ENCODE peak calls at places on chromosomes 2 and 18, in five cellular contexts. K is stomach, H is HCT116, C is sigmoid colon, A is A549. R is an unnamed sample.

GRCh38 chr2:238425979-238426567 is 654 bp upstream of the ASB1 start:
- DNase-seq in C (no peak), K (peak), H (peak), A (peak), R (no peak)

GRCh38 chr2:86372641-86373502 is 35.4 kb upstream of the REEP1 start:
- DNase-seq in C (peak), H (peak), A (peak), K (peak), R (peak)

GRCh38 chr2:171516793-171517192 is 5.5 kb upstream of the CYBRD1 start:
- DNase-seq in K (no peak), H (no peak), C (no peak), A (no peak), R (no peak)

GRCh38 chr2:233974530-233975071 is 57.4 kb downstream of the TRPM8 start:
- DNase-seq in C (no peak), A (peak), K (no peak), H (peak), R (no peak)

GRCh38 chr2:237714690-237715458 is 83.7 kb upstream of the RBM44 start:
- DNase-seq in C (peak), K (no peak), H (no peak), A (no peak), R (no peak)

GRCh38 chr2:84238907-84239306 is 220.2 kb downstream of the SUCLG1 start:
- DNase-seq in H (no peak), C (no peak), K (no peak), A (no peak), R (no peak)

GRCh38 chr2:43675646-43676321 is 445 bp downstream of the C1GALT1C1L start:
- DNase-seq in H (no peak), K (no peak), A (no peak), C (no peak), R (no peak)

GRCh38 chr2:181077128-181077709 is 96.8 kb downstream of the UBE2E3 start:
- DNase-seq in K (no peak), H (peak), A (peak), C (no peak), R (peak)

GRCh38 chr2:64228923-64229322 is 84.7 kb upstream of the PELI1 start:
- DNase-seq in C (no peak), A (no peak), H (no peak), K (no peak), R (no peak)

GRCh38 chr2:43513216-43513615 is 82.6 kb downstream of the THADA start:
- DNase-seq in C (no peak), K (no peak), A (no peak), H (no peak), R (no peak)

GRCh38 chr18:3998698-3999333 is 456.3 kb downstream of the DLGAP1 start:
- DNase-seq in K (no peak), C (no peak), A (no peak), H (peak), R (peak)

GRCh38 chr2:30336978-30337841 is 105.9 kb downstream of the LBH start:
- DNase-seq in A (no peak), K (no peak), H (no peak), C (no peak), R (no peak)

GRCh38 chr2:70888389-70888924 is 47.2 kb upstream of the ATP6V1B1 start:
- DNase-seq in A (no peak), C (no peak), K (no peak), H (no peak), R (peak)

GRCh38 chr2:239153806-239154591 is 246.8 kb downstream of the HDAC4 start:
- DNase-seq in A (no peak), H (no peak), K (peak), C (peak), R (no peak)

GRCh38 chr2:182186132-182186735 is 200.6 kb downstream of the PPP1R1C start:
- DNase-seq in K (no peak), C (no peak), H (peak), A (peak), R (peak)

GRCh38 chr2:208501217-208501616 is 94.6 kb downstream of the PTH2R start:
- DNase-seq in A (no peak), K (no peak), C (no peak), H (no peak), R (no peak)

GRCh38 chr18:50127516-50128229 is 67.3 kb downstream of the MYO5B start:
- DNase-seq in H (peak), K (no peak), C (no peak), A (no peak), R (no peak)

GRCh38 chr2:62071126-62071598 is 124.8 kb upstream of the B3GNT2 start:
- DNase-seq in A (no peak), H (no peak), C (no peak), K (no peak), R (no peak)

DNA sequence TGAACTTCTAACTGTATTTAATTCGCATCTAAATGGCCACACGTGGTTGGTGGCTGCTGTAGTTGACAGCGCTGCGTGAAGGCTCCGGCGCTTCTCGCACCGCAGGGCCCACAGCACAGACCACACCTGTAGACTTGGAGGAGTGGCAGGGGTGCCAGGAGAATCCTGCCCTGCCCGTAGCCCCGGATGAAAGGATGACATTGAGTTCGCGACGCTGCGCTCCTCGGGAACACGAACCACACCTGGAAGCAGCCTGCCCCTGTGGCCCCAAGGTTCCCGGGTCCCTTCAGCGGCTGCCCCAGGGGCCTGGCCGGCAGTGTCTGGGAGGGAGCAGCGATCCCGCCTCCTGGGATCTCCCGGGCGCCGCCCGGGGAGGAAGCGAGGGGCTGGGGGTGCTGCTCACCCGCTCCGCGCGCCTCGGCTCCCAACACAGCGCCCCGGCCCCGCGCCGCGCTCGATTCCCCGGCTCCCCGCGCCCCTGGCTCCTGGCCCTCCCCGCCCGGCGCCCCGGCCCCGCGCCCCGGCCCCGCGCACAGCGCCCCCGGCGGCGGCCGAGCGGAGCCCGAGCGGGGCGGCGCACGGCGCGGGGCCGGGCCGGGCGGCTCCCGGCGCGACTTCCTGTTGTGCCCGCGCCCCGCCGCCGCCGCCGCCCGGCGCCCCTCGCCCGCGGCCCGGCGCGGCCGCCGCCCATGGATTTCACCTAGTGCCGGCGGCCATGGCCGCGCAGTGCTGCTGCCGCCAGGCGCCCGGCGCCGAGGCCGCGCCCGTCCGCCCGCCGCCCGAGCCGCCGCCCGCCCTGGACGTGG is at the start of gene RNPEPL1:
- DNase-seq in C (peak), A (no peak), H (no peak), K (peak), R (peak)
- TF ChIP-seq POLR2A in C (no peak), A (peak), H (no peak), K (no peak), R (peak)

GRCh38 chr2:172561270-172561669 is 5.4 kb downstream of the PDK1 start:
- DNase-seq in K (no peak), H (no peak), A (no peak), C (no peak), R (no peak)
- TF ChIP-seq POLR2A in K (no peak), H (no peak), A (no peak), C (no peak), R (no peak)

GRCh38 chr2:216603884-216604245 is 29.4 kb upstream of the IGFBP2 start:
- DNase-seq in A (no peak), C (no peak), K (no peak), H (no peak), R (no peak)
- TF ChIP-seq POLR2A in A (no peak), C (no peak), K (no peak), H (no peak), R (no peak)

DNA sequence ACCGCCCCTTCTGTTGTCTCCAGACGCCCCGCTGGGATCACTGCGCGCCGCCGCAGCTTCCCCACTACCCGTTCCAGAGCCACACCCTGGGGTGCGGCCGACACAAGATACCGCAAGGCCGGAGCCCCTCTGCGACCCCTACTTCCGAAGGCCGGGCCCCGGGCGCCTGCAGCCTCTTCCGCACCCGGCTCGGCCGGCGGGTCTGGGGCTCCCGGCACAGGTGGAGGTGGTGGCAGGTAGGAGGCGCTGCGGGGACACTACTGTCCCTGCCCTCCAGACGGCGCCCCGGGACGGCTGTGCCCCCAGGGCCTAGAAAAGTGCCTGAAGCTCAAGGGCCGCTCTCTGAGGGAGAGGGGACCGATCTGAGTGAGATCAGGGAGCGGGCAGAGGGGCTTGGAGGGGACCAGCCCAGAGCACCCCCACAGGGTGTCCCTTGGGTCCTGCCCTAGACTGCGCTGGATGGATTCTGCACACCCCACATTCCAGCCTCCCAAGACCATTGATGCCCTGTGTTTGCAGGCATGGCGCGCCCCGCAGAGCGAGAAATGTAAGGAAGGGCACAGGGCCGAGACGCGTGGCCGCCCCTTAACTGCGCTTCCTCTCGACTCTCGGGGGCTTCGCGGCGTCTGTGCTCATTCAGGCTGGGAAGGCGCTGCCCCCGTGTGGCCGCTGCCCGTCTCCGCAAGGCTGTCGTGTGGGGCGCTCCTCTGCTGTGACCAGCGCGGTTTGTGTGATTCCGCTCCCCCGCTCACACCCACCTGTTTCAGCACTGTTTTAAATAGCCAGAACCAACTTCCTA is 79.9 kb downstream of the GFPT1 start:
- DNase-seq in A (peak), H (peak), K (peak), C (peak), R (peak)
- TF ChIP-seq POLR2A in A (peak), H (no peak), K (no peak), C (no peak), R (no peak)

GRCh38 chr2:96819101-96819875 is 3.2 kb downstream of the CNNM3 start:
- DNase-seq in H (no peak), A (no peak), C (no peak), K (peak), R (peak)
- TF ChIP-seq POLR2A in H (no peak), A (no peak), C (no peak), K (no peak), R (no peak)

GRCh38 chr2:105526000-105526925 is 127.4 kb upstream of the FHL2 start:
- DNase-seq in K (no peak), A (no peak), H (no peak), C (no peak), R (no peak)
- TF ChIP-seq POLR2A in K (no peak), A (no peak), H (no peak), C (no peak), R (no peak)